ENCODE peak calls at places on chromosomes 4 and X, in six cellular contexts. P is heart right ventricle; T is neural crest cell; Q is RWPE1; O is astrocyte of the spinal cord; W is CD8-positive, alpha-beta T cell. I is an unnamed sample.

GRCh38 chr4:122481766-122482405 is 25.4 kb upstream of the IL2 start:
- DNase-seq in P (no peak), T (no peak), Q (no peak), O (peak), W (no peak), I (no peak)

GRCh38 chr4:53905935-53906377 is 158.4 kb downstream of the CHIC2 start:
- DNase-seq in P (peak), T (no peak), Q (no peak), O (peak), W (no peak), I (no peak)

GRCh38 chr4:8846046-8846720 is 25.5 kb downstream of the HMX1 start:
- DNase-seq in P (no peak), T (no peak), Q (no peak), O (no peak), W (no peak), I (peak)

GRCh38 chr4:6368601-6369000 is 99.0 kb downstream of the WFS1 start:
- DNase-seq in P (no peak), T (no peak), Q (no peak), O (no peak), W (no peak), I (no peak)

GRCh38 chrX:150773634-150774033 is 80.4 kb downstream of the MTMR1 start:
- DNase-seq in P (no peak), T (no peak), Q (no peak), O (no peak), W (no peak), I (no peak)

GRCh38 chrX:134753185-134754008 is 95.1 kb upstream of the PLAC1 start:
- DNase-seq in P (no peak), T (no peak), Q (peak), O (peak), W (no peak), I (no peak)

GRCh38 chr4:58807843-58808605 is 1697.8 kb upstream of the IGFBP7 start:
- DNase-seq in P (no peak), T (no peak), Q (no peak), O (no peak), W (no peak), I (no peak)

GRCh38 chr4:85147481-85148076 is 181.1 kb upstream of the WDFY3 start:
- DNase-seq in P (peak), T (peak), Q (peak), O (peak), W (no peak), I (peak)

GRCh38 chr4:162497564-162498167 is 333.9 kb upstream of the FSTL5 start:
- DNase-seq in P (no peak), T (no peak), Q (peak), O (peak), W (no peak), I (no peak)

GRCh38 chr4:37601527-37601926 is 84.6 kb downstream of the RELL1 start:
- DNase-seq in P (no peak), T (no peak), Q (no peak), O (peak), W (no peak), I (peak)

DNA sequence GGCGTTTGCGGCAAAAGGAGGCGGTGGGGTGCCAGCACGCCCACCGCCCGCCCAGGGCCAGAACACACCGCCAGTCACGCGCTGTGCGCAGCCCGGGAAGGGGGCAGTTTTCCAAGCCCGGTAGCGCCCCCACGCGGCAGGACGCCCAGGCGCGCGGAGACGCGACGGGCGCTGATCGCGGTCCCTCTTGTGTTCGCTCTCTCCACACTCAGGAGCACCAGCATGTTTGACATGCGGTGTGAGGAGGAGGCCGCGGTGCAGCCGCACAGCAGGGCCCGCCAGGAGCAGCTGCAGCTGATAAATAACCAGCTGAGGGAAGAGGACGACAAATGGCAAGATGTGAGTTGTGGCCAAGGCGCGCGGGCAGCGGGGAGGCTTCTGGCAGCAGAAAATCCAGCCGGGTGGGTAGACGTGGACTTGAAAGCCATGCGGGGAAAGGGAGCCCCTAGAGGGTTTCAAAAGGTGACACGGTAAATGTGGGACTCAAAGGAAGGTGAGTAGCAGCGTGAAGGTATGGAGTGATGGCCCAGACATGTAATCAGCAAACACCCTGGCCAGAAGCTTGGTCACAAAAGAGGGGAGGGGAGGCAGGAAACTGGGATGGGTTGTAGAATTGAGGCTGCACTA is 104.1 kb downstream of the PHOX2B start:
- DNase-seq in P (peak), T (peak), Q (peak), O (peak), W (no peak), I (no peak)
- TF ChIP-seq CTCF in P (peak), T (peak), Q (peak), O (peak), W (no peak), I (peak)

DNA sequence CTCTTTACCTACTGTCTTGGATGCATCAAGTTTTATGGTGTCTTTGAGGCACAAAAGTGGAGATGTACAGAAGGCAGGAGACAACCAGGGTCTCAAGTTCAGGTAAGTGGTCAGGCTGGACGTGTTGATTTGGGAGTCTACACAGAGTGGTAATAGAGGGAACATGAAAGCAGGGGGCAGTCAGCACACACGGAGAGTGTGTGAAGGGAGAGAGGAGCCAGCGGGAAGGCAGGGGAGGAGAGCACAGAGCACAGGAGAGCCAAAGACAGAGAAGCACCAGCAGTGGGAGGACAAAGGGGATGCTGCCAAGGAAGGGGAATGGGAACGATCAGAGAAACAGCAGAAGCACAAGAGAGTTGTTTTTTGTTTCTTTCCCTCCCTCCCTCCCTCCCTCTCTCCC is 32.9 kb downstream of the TMEM150C start:
- DNase-seq in P (no peak), T (no peak), Q (no peak), O (no peak), W (no peak), I (no peak)
- TF ChIP-seq CTCF in P (no peak), T (no peak), Q (no peak), O (no peak), W (no peak), I (no peak)

DNA sequence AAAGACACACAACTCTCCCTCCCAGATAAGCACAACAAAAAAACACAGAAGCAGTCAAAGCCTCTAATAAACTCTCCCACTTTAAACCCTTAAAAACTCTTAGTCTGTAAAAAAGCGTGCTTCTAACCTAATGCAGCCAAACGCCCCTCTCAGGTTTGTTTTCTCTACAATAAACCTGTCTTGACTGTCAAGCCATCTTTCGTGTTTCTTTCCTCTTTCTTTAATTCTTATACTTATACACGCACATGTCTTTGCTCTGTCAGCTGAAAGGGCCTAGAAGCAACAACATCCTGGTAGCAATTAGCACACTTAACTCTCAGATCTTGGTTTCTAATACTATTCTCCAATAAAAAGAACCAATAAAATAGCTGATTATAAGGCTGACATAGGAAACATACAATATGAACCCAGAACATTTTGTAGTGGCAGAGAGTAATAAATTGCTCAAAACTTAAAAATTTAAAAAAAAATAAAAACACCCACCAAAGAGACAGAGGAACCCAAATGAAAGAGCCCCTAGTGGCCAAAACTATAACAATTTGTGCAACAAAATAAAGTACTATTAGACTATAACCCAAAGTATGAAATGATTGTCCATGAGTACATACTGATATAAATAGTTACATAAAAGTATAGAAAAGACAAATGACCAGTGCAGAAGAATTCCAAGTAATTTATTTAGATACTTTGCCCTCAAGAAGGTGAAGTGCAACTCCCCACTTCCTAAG is 440.4 kb upstream of the ADGRL3 start:
- DNase-seq in P (no peak), T (no peak), Q (no peak), O (no peak), W (no peak), I (no peak)
- TF ChIP-seq CTCF in P (no peak), T (peak), Q (no peak), O (peak), W (no peak), I (no peak)

DNA sequence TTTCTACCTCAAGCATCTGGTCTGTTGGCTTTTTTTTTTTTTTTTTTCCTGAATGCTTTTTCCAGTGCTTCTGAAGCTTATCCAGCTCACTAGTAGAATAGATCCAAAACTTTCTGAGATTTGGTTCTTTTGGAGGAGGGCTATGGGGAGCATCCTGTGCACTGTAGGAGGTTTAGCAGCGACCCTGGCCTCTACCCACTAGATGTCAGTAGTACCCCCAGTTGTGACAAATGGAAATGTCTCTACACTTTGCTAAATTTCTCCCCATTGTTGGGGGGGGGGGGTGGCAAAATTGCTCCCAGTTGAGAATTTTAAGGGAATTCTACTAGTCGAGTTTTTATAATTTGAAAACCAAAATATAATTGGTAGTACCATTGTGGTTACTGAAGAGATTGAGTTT is 23.0 kb upstream of the PPA2 start:
- DNase-seq in P (no peak), T (no peak), Q (no peak), O (no peak), W (no peak), I (no peak)
- TF ChIP-seq CTCF in P (no peak), T (peak), Q (no peak), O (peak), W (no peak), I (no peak)

DNA sequence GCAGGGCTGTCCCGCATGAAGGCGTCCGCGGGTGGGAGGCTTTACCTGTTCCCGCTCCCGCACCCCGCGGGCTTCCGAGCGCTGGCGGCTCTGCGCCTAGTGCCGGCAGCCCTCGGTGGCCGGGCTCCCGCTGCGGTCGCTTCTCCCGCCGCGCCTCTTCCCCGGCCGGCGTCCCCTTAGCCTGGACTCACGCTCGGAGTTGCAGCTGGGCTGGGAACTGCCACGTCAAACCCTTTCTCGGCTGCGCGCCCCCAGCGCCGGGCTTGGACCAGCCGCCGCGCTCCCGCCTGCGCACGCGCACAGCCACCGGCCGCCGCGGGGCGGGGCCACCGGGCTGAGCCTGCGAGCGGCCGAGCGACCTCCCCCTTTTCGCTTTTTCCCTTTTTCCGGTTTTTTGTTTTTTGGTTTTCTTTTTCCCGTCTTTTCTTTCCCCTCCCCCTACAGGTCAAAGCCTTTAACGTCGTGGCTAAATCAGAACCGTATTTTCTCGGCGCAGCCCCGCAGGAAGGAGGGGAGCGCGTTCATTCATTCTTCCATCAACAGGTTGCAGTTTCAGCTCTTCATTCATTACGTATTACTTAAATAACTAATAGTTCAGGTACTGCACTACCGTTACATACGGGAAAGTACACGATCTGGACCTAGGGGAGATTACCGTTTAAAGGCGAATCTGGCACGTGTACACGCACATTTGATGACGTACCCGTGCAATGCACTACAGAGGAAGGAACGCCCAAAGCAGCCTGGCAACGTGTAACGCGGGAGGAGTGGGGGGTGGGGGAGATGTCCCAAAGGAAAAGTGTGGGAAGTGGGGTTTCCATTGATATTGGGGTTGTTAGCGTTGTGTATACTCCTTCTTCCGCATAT is at the start of gene SEC24D:
- DNase-seq in P (peak), T (peak), Q (peak), O (peak), W (peak), I (peak)
- TF ChIP-seq CTCF in P (no peak), T (no peak), Q (no peak), O (no peak), W (no peak), I (peak)

I was measured in Peyer's patch.